ENCODE peak calls at places on chromosomes 5 and 9, in ten cellular contexts. One of them, this sample, is unnamed.

GRCh38 chr5:125375143-125375542 is 628.7 kb upstream of the ZNF608 start:
- DNase-seq in neural crest cell: no peak
- DNase-seq in activated CD4-positive, alpha-beta T cell treated with anti-CD3 and anti-CD28 coated beads, Interleukin-2, amount 50 U/mL, for 1 hour: no peak
- DNase-seq in SJSA1: no peak
- DNase-seq in T1000: no peak
- DNase-seq in activated naive CD8-positive, alpha-beta T cell treated with anti-CD3 and anti-CD28 coated beads, Interleukin-2, amount 50 U/mL, for 24 hours: no peak
- DNase-seq in AG04450: no peak
- DNase-seq in Karpas-422: no peak
- DNase-seq in activated naive CD4-positive, alpha-beta T cell treated with anti-CD3 and anti-CD28 coated beads for 36 hours: no peak
- DNase-seq in breast epithelium: no peak
- DNase-seq in this sample: no peak

GRCh38 chr5:179873176-179873575 is 14.6 kb upstream of the MRNIP start:
- DNase-seq in neural crest cell: no peak
- DNase-seq in activated CD4-positive, alpha-beta T cell treated with anti-CD3 and anti-CD28 coated beads, Interleukin-2, amount 50 U/mL, for 1 hour: no peak
- DNase-seq in SJSA1: peak; percentile 50
- DNase-seq in T1000: no peak
- DNase-seq in activated naive CD8-positive, alpha-beta T cell treated with anti-CD3 and anti-CD28 coated beads, Interleukin-2, amount 50 U/mL, for 24 hours: no peak
- DNase-seq in AG04450: no peak
- DNase-seq in Karpas-422: no peak
- DNase-seq in activated naive CD4-positive, alpha-beta T cell treated with anti-CD3 and anti-CD28 coated beads for 36 hours: no peak
- DNase-seq in breast epithelium: no peak
- DNase-seq in this sample: no peak

GRCh38 chr5:76790632-76791290 is 28.1 kb upstream of the F2RL1 start:
- DNase-seq in neural crest cell: no peak
- DNase-seq in activated CD4-positive, alpha-beta T cell treated with anti-CD3 and anti-CD28 coated beads, Interleukin-2, amount 50 U/mL, for 1 hour: no peak
- DNase-seq in SJSA1: peak; percentile 88
- DNase-seq in T1000: peak; percentile 60
- DNase-seq in activated naive CD8-positive, alpha-beta T cell treated with anti-CD3 and anti-CD28 coated beads, Interleukin-2, amount 50 U/mL, for 24 hours: no peak
- DNase-seq in AG04450: peak; percentile 94
- DNase-seq in Karpas-422: no peak
- DNase-seq in activated naive CD4-positive, alpha-beta T cell treated with anti-CD3 and anti-CD28 coated beads for 36 hours: peak; percentile 49
- DNase-seq in breast epithelium: no peak
- DNase-seq in this sample: peak; percentile 94

GRCh38 chr9:132733133-132733815 is 63.0 kb downstream of the GTF3C4 start:
- DNase-seq in neural crest cell: no peak
- DNase-seq in activated CD4-positive, alpha-beta T cell treated with anti-CD3 and anti-CD28 coated beads, Interleukin-2, amount 50 U/mL, for 1 hour: no peak
- DNase-seq in SJSA1: no peak
- DNase-seq in T1000: no peak
- DNase-seq in activated naive CD8-positive, alpha-beta T cell treated with anti-CD3 and anti-CD28 coated beads, Interleukin-2, amount 50 U/mL, for 24 hours: no peak
- DNase-seq in AG04450: no peak
- DNase-seq in Karpas-422: no peak
- DNase-seq in activated naive CD4-positive, alpha-beta T cell treated with anti-CD3 and anti-CD28 coated beads for 36 hours: no peak
- DNase-seq in breast epithelium: no peak
- DNase-seq in this sample: no peak

GRCh38 chr9:116480700-116481099 is 206.4 kb upstream of the TRIM32 start:
- DNase-seq in neural crest cell: no peak
- DNase-seq in activated CD4-positive, alpha-beta T cell treated with anti-CD3 and anti-CD28 coated beads, Interleukin-2, amount 50 U/mL, for 1 hour: no peak
- DNase-seq in SJSA1: no peak
- DNase-seq in T1000: no peak
- DNase-seq in activated naive CD8-positive, alpha-beta T cell treated with anti-CD3 and anti-CD28 coated beads, Interleukin-2, amount 50 U/mL, for 24 hours: no peak
- DNase-seq in AG04450: no peak
- DNase-seq in Karpas-422: no peak
- DNase-seq in activated naive CD4-positive, alpha-beta T cell treated with anti-CD3 and anti-CD28 coated beads for 36 hours: no peak
- DNase-seq in breast epithelium: no peak
- DNase-seq in this sample: no peak

GRCh38 chr9:87862536-87863268 is 20.0 kb upstream of the SPATA31E1 start:
- DNase-seq in neural crest cell: no peak
- DNase-seq in activated CD4-positive, alpha-beta T cell treated with anti-CD3 and anti-CD28 coated beads, Interleukin-2, amount 50 U/mL, for 1 hour: no peak
- DNase-seq in SJSA1: peak; percentile 76
- DNase-seq in T1000: peak; percentile 54
- DNase-seq in activated naive CD8-positive, alpha-beta T cell treated with anti-CD3 and anti-CD28 coated beads, Interleukin-2, amount 50 U/mL, for 24 hours: no peak
- DNase-seq in AG04450: peak; percentile 42
- DNase-seq in Karpas-422: peak; percentile 15
- DNase-seq in activated naive CD4-positive, alpha-beta T cell treated with anti-CD3 and anti-CD28 coated beads for 36 hours: no peak
- DNase-seq in breast epithelium: no peak
- DNase-seq in this sample: peak; percentile 23

GRCh38 chr9:114204265-114204664 is 48.9 kb downstream of the COL27A1 start:
- DNase-seq in neural crest cell: no peak
- DNase-seq in activated CD4-positive, alpha-beta T cell treated with anti-CD3 and anti-CD28 coated beads, Interleukin-2, amount 50 U/mL, for 1 hour: no peak
- DNase-seq in SJSA1: no peak
- DNase-seq in T1000: no peak
- DNase-seq in activated naive CD8-positive, alpha-beta T cell treated with anti-CD3 and anti-CD28 coated beads, Interleukin-2, amount 50 U/mL, for 24 hours: no peak
- DNase-seq in AG04450: no peak
- DNase-seq in Karpas-422: no peak
- DNase-seq in activated naive CD4-positive, alpha-beta T cell treated with anti-CD3 and anti-CD28 coated beads for 36 hours: no peak
- DNase-seq in breast epithelium: no peak
- DNase-seq in this sample: no peak

GRCh38 chr5:72510610-72511121 is 3.5 kb upstream of the ZNF366 start:
- DNase-seq in neural crest cell: no peak
- DNase-seq in activated CD4-positive, alpha-beta T cell treated with anti-CD3 and anti-CD28 coated beads, Interleukin-2, amount 50 U/mL, for 1 hour: no peak
- DNase-seq in SJSA1: peak; percentile 90
- DNase-seq in T1000: peak; percentile 48
- DNase-seq in activated naive CD8-positive, alpha-beta T cell treated with anti-CD3 and anti-CD28 coated beads, Interleukin-2, amount 50 U/mL, for 24 hours: peak; percentile 4
- DNase-seq in AG04450: peak; percentile 47
- DNase-seq in Karpas-422: no peak
- DNase-seq in activated naive CD4-positive, alpha-beta T cell treated with anti-CD3 and anti-CD28 coated beads for 36 hours: no peak
- DNase-seq in breast epithelium: no peak
- DNase-seq in this sample: no peak

GRCh38 chr5:74199436-74200210 is 440.9 kb downstream of the ENC1 start:
- DNase-seq in neural crest cell: no peak
- DNase-seq in activated CD4-positive, alpha-beta T cell treated with anti-CD3 and anti-CD28 coated beads, Interleukin-2, amount 50 U/mL, for 1 hour: no peak
- DNase-seq in SJSA1: no peak
- DNase-seq in T1000: peak; percentile 39
- DNase-seq in activated naive CD8-positive, alpha-beta T cell treated with anti-CD3 and anti-CD28 coated beads, Interleukin-2, amount 50 U/mL, for 24 hours: no peak
- DNase-seq in AG04450: no peak
- DNase-seq in Karpas-422: no peak
- DNase-seq in activated naive CD4-positive, alpha-beta T cell treated with anti-CD3 and anti-CD28 coated beads for 36 hours: no peak
- DNase-seq in breast epithelium: no peak
- DNase-seq in this sample: peak; percentile 47

GRCh38 chr5:72463499-72464052 is 43.6 kb downstream of the ZNF366 start:
- DNase-seq in neural crest cell: no peak
- DNase-seq in activated CD4-positive, alpha-beta T cell treated with anti-CD3 and anti-CD28 coated beads, Interleukin-2, amount 50 U/mL, for 1 hour: no peak
- DNase-seq in SJSA1: no peak
- DNase-seq in T1000: no peak
- DNase-seq in activated naive CD8-positive, alpha-beta T cell treated with anti-CD3 and anti-CD28 coated beads, Interleukin-2, amount 50 U/mL, for 24 hours: no peak
- DNase-seq in AG04450: no peak
- DNase-seq in Karpas-422: no peak
- DNase-seq in activated naive CD4-positive, alpha-beta T cell treated with anti-CD3 and anti-CD28 coated beads for 36 hours: no peak
- DNase-seq in breast epithelium: no peak
- DNase-seq in this sample: no peak

GRCh38 chr5:35160486-35161116 is 69.7 kb downstream of the PRLR start:
- DNase-seq in neural crest cell: no peak
- DNase-seq in activated CD4-positive, alpha-beta T cell treated with anti-CD3 and anti-CD28 coated beads, Interleukin-2, amount 50 U/mL, for 1 hour: no peak
- DNase-seq in SJSA1: no peak
- DNase-seq in T1000: no peak
- DNase-seq in activated naive CD8-positive, alpha-beta T cell treated with anti-CD3 and anti-CD28 coated beads, Interleukin-2, amount 50 U/mL, for 24 hours: no peak
- DNase-seq in AG04450: no peak
- DNase-seq in Karpas-422: no peak
- DNase-seq in activated naive CD4-positive, alpha-beta T cell treated with anti-CD3 and anti-CD28 coated beads for 36 hours: no peak
- DNase-seq in breast epithelium: no peak
- DNase-seq in this sample: no peak

GRCh38 chr9:121326130-121326838 is 43.8 kb downstream of the STOM start:
- DNase-seq in neural crest cell: no peak
- DNase-seq in activated CD4-positive, alpha-beta T cell treated with anti-CD3 and anti-CD28 coated beads, Interleukin-2, amount 50 U/mL, for 1 hour: no peak
- DNase-seq in SJSA1: peak; percentile 96
- DNase-seq in T1000: no peak
- DNase-seq in activated naive CD8-positive, alpha-beta T cell treated with anti-CD3 and anti-CD28 coated beads, Interleukin-2, amount 50 U/mL, for 24 hours: no peak
- DNase-seq in AG04450: no peak
- DNase-seq in Karpas-422: no peak
- DNase-seq in activated naive CD4-positive, alpha-beta T cell treated with anti-CD3 and anti-CD28 coated beads for 36 hours: no peak
- DNase-seq in breast epithelium: peak; percentile 88
- DNase-seq in this sample: no peak

GRCh38 chr5:13591621-13592020 is 352.9 kb downstream of the DNAH5 start:
- DNase-seq in neural crest cell: no peak
- DNase-seq in activated CD4-positive, alpha-beta T cell treated with anti-CD3 and anti-CD28 coated beads, Interleukin-2, amount 50 U/mL, for 1 hour: no peak
- DNase-seq in SJSA1: no peak
- DNase-seq in T1000: no peak
- DNase-seq in activated naive CD8-positive, alpha-beta T cell treated with anti-CD3 and anti-CD28 coated beads, Interleukin-2, amount 50 U/mL, for 24 hours: no peak
- DNase-seq in AG04450: peak; percentile 39
- DNase-seq in Karpas-422: no peak
- DNase-seq in activated naive CD4-positive, alpha-beta T cell treated with anti-CD3 and anti-CD28 coated beads for 36 hours: no peak
- DNase-seq in breast epithelium: no peak
- DNase-seq in this sample: peak; percentile 31

GRCh38 chr9:135774239-135774747 is 72.3 kb downstream of the KCNT1 start:
- DNase-seq in neural crest cell: no peak
- DNase-seq in activated CD4-positive, alpha-beta T cell treated with anti-CD3 and anti-CD28 coated beads, Interleukin-2, amount 50 U/mL, for 1 hour: no peak
- DNase-seq in SJSA1: no peak
- DNase-seq in T1000: no peak
- DNase-seq in activated naive CD8-positive, alpha-beta T cell treated with anti-CD3 and anti-CD28 coated beads, Interleukin-2, amount 50 U/mL, for 24 hours: no peak
- DNase-seq in AG04450: no peak
- DNase-seq in Karpas-422: no peak
- DNase-seq in activated naive CD4-positive, alpha-beta T cell treated with anti-CD3 and anti-CD28 coated beads for 36 hours: no peak
- DNase-seq in breast epithelium: no peak
- DNase-seq in this sample: no peak

This sample was measured in AG09309.